ENCODE peak calls at places on chromosome 21, in nine cellular contexts. Y is stomach, G is heart left ventricle, X is A549, N is esophagus muscularis mucosa, P is prostate gland, J is gastrocnemius medialis, T is ovary, I is tibial nerve. Q is an unnamed sample. For H3K4me1, the result is how much of the 10 kb centered on the place peaks cover.

GRCh38 chr21:16279658-16280581 is 550.1 kb downstream of the USP25 start:
- DNase-seq in Y (no peak), G (no peak), X (peak), N (no peak), P (peak), J (peak), T (peak), I (no peak), Q (no peak)

GRCh38 chr21:15206514-15206913 is 141.7 kb upstream of the NRIP1 start:
- DNase-seq in Y (no peak), G (no peak), X (no peak), N (no peak), P (no peak), J (no peak), T (no peak), I (no peak), Q (no peak)

GRCh38 chr21:19810779-19811178 is 1187.4 kb upstream of the NCAM2 start:
- DNase-seq in Y (no peak), G (no peak), X (no peak), N (no peak), P (no peak), J (no peak), T (no peak), I (no peak), Q (no peak)

GRCh38 chr21:15534450-15534886 is 195.3 kb upstream of the USP25 start:
- DNase-seq in Y (no peak), G (no peak), X (no peak), N (no peak), P (no peak), J (no peak), T (no peak), I (no peak), Q (no peak)

GRCh38 chr21:38505654-38506523 is 7.6 kb upstream of the ERG start:
- DNase-seq in Y (no peak), G (peak), X (peak), N (peak), P (peak), J (no peak), T (no peak), I (no peak), Q (no peak)

GRCh38 chr21:15379776-15380175 is 315.0 kb upstream of the NRIP1 start:
- DNase-seq in Y (no peak), G (no peak), X (no peak), N (no peak), P (no peak), J (no peak), T (no peak), I (no peak), Q (no peak)

GRCh38 chr21:46634966-46635323 is 529 bp upstream of the PRMT2 start:
- DNase-seq in Y (peak), G (peak), X (peak), N (peak), P (peak), J (peak), T (peak), I (peak), Q (no peak)

GRCh38 chr21:27403011-27403410 is 436.1 kb upstream of the ADAMTS5 start:
- DNase-seq in Y (no peak), G (no peak), X (no peak), N (no peak), P (no peak), J (no peak), T (no peak), I (no peak), Q (no peak)

GRCh38 chr21:40667964-40668363 is 179.0 kb downstream of the DSCAM start:
- DNase-seq in Y (no peak), G (no peak), X (no peak), N (no peak), P (no peak), J (no peak), T (no peak), I (no peak), Q (no peak)

GRCh38 chr21:43605320-43606244 is 53.7 kb downstream of the HSF2BP start:
- DNase-seq in Y (no peak), G (no peak), X (no peak), N (no peak), P (no peak), J (no peak), T (no peak), I (no peak), Q (no peak)

GRCh38 chr21:46482846-46483231 is 24.1 kb downstream of the DIP2A start:
- DNase-seq in Y (no peak), G (no peak), X (no peak), N (no peak), P (no peak), J (no peak), T (no peak), I (no peak), Q (no peak)

GRCh38 chr21:39189857-39190604 is 6.8 kb upstream of the PSMG1 start:
- DNase-seq in Y (no peak), G (no peak), X (no peak), N (no peak), P (no peak), J (no peak), T (no peak), I (no peak), Q (no peak)

GRCh38 chr21:43767980-43768867 is 7.9 kb downstream of the CSTB start:
- DNase-seq in Y (peak), G (no peak), X (peak), N (no peak), P (no peak), J (no peak), T (no peak), I (peak), Q (no peak)

GRCh38 chr21:46116846-46117585 is 19.1 kb downstream of the COL6A2 start:
- DNase-seq in Y (no peak), G (peak), X (no peak), N (no peak), P (no peak), J (peak), T (peak), I (peak), Q (no peak)

GRCh38 chr21:33265664-33266049 is 510 bp upstream of the IL10RB start:
- DNase-seq in Y (peak), G (peak), X (no peak), N (no peak), P (peak), J (peak), T (no peak), I (no peak), Q (peak)

GRCh38 chr21:21463456-21463855 is 465.2 kb downstream of the NCAM2 start:
- DNase-seq in Y (no peak), G (no peak), X (no peak), N (no peak), P (no peak), J (no peak), T (no peak), I (no peak), Q (no peak)

GRCh38 chr21:39737376-39738000 is 7.5 kb upstream of the IGSF5 start:
- DNase-seq in Y (no peak), G (no peak), X (no peak), N (no peak), P (no peak), J (no peak), T (no peak), I (no peak), Q (no peak)

GRCh38 chr21:46388206-46388880 is 64.4 kb downstream of the PCNT start:
- DNase-seq in Y (no peak), G (no peak), X (no peak), N (no peak), P (no peak), J (peak), T (no peak), I (no peak), Q (no peak)

GRCh38 chr21:27173052-27173451 is 206.2 kb upstream of the ADAMTS5 start:
- DNase-seq in Y (no peak), G (no peak), X (no peak), N (no peak), P (no peak), J (no peak), T (no peak), I (no peak), Q (no peak)

GRCh38 chr21:33712022-33712803 is 69.9 kb downstream of the ITSN1 start:
- DNase-seq in Y (no peak), G (no peak), X (no peak), N (no peak), P (no peak), J (no peak), T (no peak), I (no peak), Q (no peak)

GRCh38 chr21:15415541-15416261 is 314.1 kb upstream of the USP25 start:
- DNase-seq in Y (no peak), G (no peak), X (no peak), N (no peak), P (no peak), J (no peak), T (no peak), I (no peak), Q (no peak)

GRCh38 chr21:17848228-17848627 is 29.1 kb upstream of the C21orf91 start:
- DNase-seq in Y (no peak), G (no peak), X (no peak), N (no peak), P (no peak), J (peak), T (no peak), I (no peak), Q (no peak)

GRCh38 chr21:34008618-34009017 is 64.8 kb upstream of the MRPS6 start:
- DNase-seq in Y (no peak), G (no peak), X (no peak), N (no peak), P (no peak), J (no peak), T (no peak), I (no peak), Q (no peak)

GRCh38 chr21:32844653-32845443 is 73.3 kb upstream of the PAXBP1 start:
- DNase-seq in Y (no peak), G (no peak), X (peak), N (peak), P (no peak), J (no peak), T (no peak), I (no peak), Q (no peak)

GRCh38 chr21:33211732-33212131 is 18.0 kb upstream of the IFNAR2 start:
- DNase-seq in Y (no peak), G (no peak), X (no peak), N (peak), P (no peak), J (no peak), T (no peak), I (no peak), Q (no peak)

DNA sequence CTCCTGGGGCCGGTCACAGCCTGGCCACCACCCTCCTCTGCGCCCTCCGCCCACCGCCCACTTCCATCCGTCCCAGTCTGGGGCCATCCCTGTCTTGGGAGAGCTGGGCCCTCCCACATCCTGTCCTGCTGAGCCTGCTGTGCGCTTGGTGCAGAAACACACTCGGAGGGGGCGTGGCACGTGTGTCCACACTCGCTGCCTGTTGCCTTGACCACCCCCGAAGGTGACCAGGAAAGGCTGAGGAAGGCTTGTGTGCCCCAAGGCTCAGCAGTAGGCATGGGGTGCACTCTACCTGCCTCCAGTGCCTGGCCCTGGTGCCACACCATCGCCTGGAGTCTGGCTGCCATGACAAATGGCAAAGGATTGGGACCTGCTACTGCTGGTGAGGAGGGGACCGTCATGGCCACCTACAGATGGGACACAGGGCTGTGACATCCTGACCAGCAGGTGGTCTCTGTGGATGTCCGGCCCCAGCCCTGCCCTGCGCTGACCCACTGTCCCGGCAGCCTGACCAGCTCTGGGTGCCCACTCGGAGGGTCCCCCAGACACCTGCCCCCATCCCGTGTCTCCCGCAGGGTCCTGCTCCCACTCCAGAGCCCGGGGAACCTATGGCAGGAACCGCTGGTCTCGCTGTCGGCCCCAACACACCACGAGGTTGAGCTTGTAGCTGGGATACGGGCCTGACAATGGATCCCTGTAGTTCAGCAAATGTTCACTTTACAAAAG is 23.2 kb upstream of the PTTG1IP start:
- DNase-seq in Y (no peak), G (no peak), X (no peak), N (no peak), P (no peak), J (no peak), T (no peak), I (no peak), Q (no peak)
- H3K4me3 ChIP-seq in Y (no peak), G (no peak), X (no peak), N (no peak), P (no peak), J (no peak), T (no peak), I (no peak), Q (no peak)

GRCh38 chr21:37366488-37367300 is at the start of gene DYRK1A:
- DNase-seq in Y (peak), G (peak), X (peak), N (peak), P (peak), J (peak), T (peak), I (peak), Q (peak)
- TF ChIP-seq POLR2A in Y (no peak), G (peak), X (peak), N (peak), P (peak), J (peak), T (peak), I (peak), Q (no peak)

GRCh38 chr21:25234857-25235801 is 372.2 kb downstream of the MRPL39 start:
- DNase-seq in Y (no peak), G (no peak), X (no peak), N (no peak), P (no peak), J (no peak), T (no peak), I (no peak), Q (no peak)

GRCh38 chr21:25244735-25245134 is 362.5 kb downstream of the MRPL39 start:
- DNase-seq in Y (no peak), G (no peak), X (no peak), N (no peak), P (no peak), J (no peak), T (no peak), I (no peak), Q (no peak)

GRCh38 chr21:25243809-25244208 is 363.5 kb downstream of the MRPL39 start:
- DNase-seq in Y (no peak), G (no peak), X (no peak), N (no peak), P (no peak), J (no peak), T (no peak), I (no peak), Q (no peak)

GRCh38 chr21:25240974-25241373 is 366.3 kb downstream of the MRPL39 start:
- DNase-seq in Y (no peak), G (no peak), X (no peak), N (no peak), P (no peak), J (no peak), T (no peak), I (no peak), Q (no peak)
- H3K4me1 ChIP-seq in Y (under half), G (under half), X (under half), N (under half), P (under half), J (under half), T (under half), I (under half), Q (under half)

DNA sequence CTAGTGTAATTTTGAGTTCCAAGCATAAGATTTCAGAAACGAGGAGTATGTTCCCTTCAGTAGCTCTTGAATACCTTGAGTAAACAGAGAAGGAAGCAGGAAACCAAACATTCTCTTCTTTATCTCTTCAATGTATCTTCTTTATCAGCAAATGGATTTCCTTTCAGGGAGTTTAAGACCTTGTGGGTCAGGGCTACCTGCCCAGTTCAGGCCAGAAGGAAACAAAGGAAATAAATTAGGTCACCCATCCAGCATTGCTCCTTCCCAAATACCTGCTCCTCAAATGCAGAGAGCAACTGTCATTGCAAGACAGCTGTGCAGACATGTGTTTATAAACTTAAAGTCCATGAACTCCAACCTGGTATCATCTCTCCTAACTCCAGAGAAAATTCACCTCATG is 130.1 kb upstream of the SOD1 start:
- DNase-seq in Y (no peak), G (no peak), X (no peak), N (no peak), P (no peak), J (no peak), T (no peak), I (no peak), Q (no peak)
- H3K4me3 ChIP-seq in Y (no peak), G (no peak), X (no peak), N (no peak), P (no peak), J (no peak), T (no peak), I (no peak), Q (no peak)

GRCh38 chr21:35050348-35051286 is 1.5 kb upstream of the RUNX1 start:
- DNase-seq in Y (no peak), G (no peak), X (no peak), N (peak), P (no peak), J (no peak), T (no peak), I (no peak), Q (no peak)

GRCh38 chr21:35051287-35051818 is 2.3 kb upstream of the RUNX1 start:
- DNase-seq in Y (peak), G (peak), X (peak), N (peak), P (peak), J (peak), T (no peak), I (peak), Q (peak)

GRCh38 chr21:35048183-35048601 is 910 bp downstream of the RUNX1 start:
- DNase-seq in Y (no peak), G (no peak), X (peak), N (peak), P (no peak), J (peak), T (no peak), I (no peak), Q (no peak)

GRCh38 chr21:35046880-35047229 is 2.2 kb downstream of the RUNX1 start:
- DNase-seq in Y (no peak), G (no peak), X (no peak), N (no peak), P (no peak), J (peak), T (no peak), I (no peak), Q (no peak)

DNA sequence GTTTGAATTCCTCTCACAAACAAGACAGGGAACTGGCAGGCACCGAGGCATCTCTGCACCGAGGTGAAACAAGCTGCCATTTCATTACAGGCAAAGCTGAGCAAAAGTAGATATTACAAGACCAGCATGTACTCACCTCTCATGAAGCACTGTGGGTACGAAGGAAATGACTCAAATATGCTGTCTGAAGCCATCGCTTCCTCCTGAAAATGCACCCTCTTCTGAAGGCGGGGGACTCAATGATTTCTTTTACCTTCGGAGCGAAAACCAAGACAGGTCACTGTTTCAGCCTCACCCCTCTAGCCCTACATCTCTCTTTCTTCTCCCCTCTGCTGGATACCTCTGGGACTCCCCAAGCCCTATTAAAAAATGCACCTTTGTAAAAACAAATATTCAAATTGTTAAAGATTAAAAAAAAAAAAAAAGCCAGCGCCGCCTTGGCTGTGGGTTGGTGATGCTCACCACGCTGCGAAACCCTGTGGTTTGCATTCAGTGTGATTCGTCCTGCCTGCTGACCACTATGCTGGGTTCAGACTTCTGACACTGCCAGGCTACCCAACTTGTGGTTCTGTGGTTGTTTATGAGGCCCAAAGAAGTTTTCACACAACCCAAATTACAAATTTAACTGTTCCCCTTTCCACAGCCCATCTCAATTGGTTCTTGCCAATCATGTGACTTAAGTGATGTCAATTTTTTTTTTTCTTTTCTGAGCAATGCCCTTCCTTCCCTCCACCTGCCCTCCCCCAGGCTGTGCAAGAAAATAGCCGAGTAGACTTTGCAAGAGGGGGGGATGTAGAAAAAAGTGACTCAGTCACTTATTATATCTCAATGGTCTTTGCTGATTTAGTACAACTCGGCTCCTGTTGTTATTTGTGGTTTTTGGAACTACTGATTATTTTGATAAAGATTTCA is at the start of gene RUNX1:
- DNase-seq in Y (peak), G (peak), X (no peak), N (peak), P (no peak), J (peak), T (no peak), I (no peak), Q (peak)
- TF ChIP-seq POLR2A in Y (no peak), G (no peak), X (no peak), N (no peak), P (no peak), J (no peak), T (no peak), I (no peak), Q (peak)

GRCh38 chr21:41931041-41931451 is 22.8 kb downstream of the C2CD2 start:
- DNase-seq in Y (no peak), G (no peak), X (no peak), N (no peak), P (no peak), J (no peak), T (no peak), I (no peak), Q (no peak)

GRCh38 chr21:41932191-41932575 is 21.6 kb downstream of the C2CD2 start:
- DNase-seq in Y (no peak), G (no peak), X (peak), N (no peak), P (no peak), J (no peak), T (peak), I (no peak), Q (no peak)

GRCh38 chr21:41929248-41929647 is 24.6 kb downstream of the C2CD2 start:
- DNase-seq in Y (no peak), G (no peak), X (no peak), N (no peak), P (no peak), J (no peak), T (no peak), I (no peak), Q (no peak)

GRCh38 chr21:41932576-41933258 is 21.1 kb downstream of the C2CD2 start:
- DNase-seq in Y (no peak), G (no peak), X (no peak), N (no peak), P (peak), J (no peak), T (peak), I (no peak), Q (no peak)

DNA sequence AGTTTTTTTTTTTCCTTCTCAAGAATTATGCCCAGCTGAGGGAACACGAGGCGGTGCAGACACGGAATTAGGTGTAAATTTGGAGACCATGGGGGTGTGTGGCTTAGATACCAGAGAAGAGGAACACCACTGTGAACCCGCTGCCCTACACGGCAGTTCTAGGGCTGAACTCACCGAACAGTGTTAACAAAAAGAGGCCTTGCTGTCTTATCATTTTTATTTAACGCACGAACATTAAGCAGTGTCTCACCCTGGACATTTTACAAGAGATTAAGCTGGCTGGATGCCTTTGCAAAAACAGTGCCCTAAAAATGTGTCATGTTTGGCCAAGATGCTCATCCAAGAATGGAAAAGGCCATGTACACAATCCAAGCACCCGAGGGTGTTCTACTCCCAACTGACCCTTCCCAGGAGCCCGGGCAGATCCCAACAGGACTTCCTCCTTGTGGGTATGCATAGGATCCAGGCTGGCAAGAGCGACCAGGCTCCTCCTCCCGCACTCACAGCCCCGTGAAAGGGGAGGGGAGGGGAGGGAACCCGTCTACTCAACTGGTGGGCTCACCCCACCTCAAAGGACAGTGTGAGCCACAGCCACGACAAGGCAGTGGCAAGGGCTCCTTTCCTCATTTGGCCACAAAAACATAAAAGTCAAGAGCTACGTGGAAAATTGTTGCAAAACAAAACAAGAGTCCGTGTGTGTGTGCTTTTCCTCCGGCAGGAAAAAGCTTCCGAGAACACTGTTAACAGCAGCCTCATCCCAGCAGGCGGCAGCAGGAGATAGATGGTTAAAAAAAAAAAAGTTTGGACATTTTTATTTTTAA is 20.3 kb downstream of the C2CD2 start:
- DNase-seq in Y (no peak), G (no peak), X (no peak), N (no peak), P (peak), J (no peak), T (peak), I (no peak), Q (no peak)
- H3K4me1 ChIP-seq in Y (under half), G (under half), X (under half), N (under half), P (under half), J (under half), T (under half), I (under half), Q (under half)